ENCODE peak calls at places on chromosome 14, in four cellular contexts. C is WTC11, W is K562, R is HepG2. O is an unnamed sample.

GRCh38 chr14:75182820-75183219 is 6.4 kb upstream of the TMED10 start:
- DNase-seq in W (no peak), R (peak), C (no peak), O (no peak)

GRCh38 chr14:23636317-23637211 is at the start of gene DHRS2:
- DNase-seq in R (peak), C (no peak), W (no peak), O (no peak)

GRCh38 chr14:32630701-32631100 is 301.6 kb downstream of the AKAP6 start:
- DNase-seq in C (no peak), W (no peak), R (no peak), O (no peak)

GRCh38 chr14:99234982-99235491 is 37.0 kb downstream of the BCL11B start:
- DNase-seq in C (peak), R (no peak), W (no peak), O (no peak)

GRCh38 chr14:47186491-47186890 is 488.9 kb downstream of the MDGA2 start:
- DNase-seq in R (no peak), W (no peak), C (no peak), O (no peak)

GRCh38 chr14:52015411-52016030 is 26.2 kb downstream of the RTRAF start:
- DNase-seq in W (peak), C (peak), R (peak), O (no peak)

GRCh38 chr14:29529418-29529817 is 398.2 kb downstream of the PRKD1 start:
- DNase-seq in R (peak), C (no peak), W (peak), O (no peak)

GRCh38 chr14:75769047-75769685 is 108.1 kb downstream of the TTLL5 start:
- DNase-seq in C (no peak), W (no peak), R (no peak), O (peak)

GRCh38 chr14:101501858-101502615 is 59.3 kb upstream of the DIO3 start:
- DNase-seq in R (no peak), C (no peak), W (no peak), O (no peak)

GRCh38 chr14:67514203-67514607 is 18.9 kb upstream of the PLEKHH1 start:
- DNase-seq in W (no peak), C (no peak), R (no peak), O (no peak)

GRCh38 chr14:88868558-88869159 is 44.2 kb downstream of the TTC8 start:
- DNase-seq in R (peak), W (peak), C (no peak), O (no peak)

GRCh38 chr14:103271189-103271588 is 62.8 kb upstream of the EIF5 start:
- DNase-seq in C (no peak), R (no peak), W (no peak), O (no peak)

GRCh38 chr14:95233702-95234241 is 76.4 kb upstream of the DICER1 start:
- DNase-seq in W (no peak), R (no peak), C (no peak), O (peak)

GRCh38 chr14:95431199-95432145 is 85.0 kb downstream of the SYNE3 start:
- DNase-seq in W (peak), R (no peak), C (peak), O (no peak)

GRCh38 chr14:80239631-80240030 is 28.3 kb upstream of the DIO2 start:
- DNase-seq in C (no peak), R (no peak), W (no peak), O (no peak)

GRCh38 chr14:75880512-75880911 is 101.3 kb downstream of the TGFB3 start:
- DNase-seq in R (no peak), C (peak), W (no peak), O (no peak)

GRCh38 chr14:104891121-104891551 is 26.1 kb downstream of the CEP170B start:
- DNase-seq in W (no peak), R (no peak), C (no peak), O (no peak)

GRCh38 chr14:100875861-100876590 is 27.5 kb downstream of the RTL1 start:
- DNase-seq in R (no peak), C (no peak), W (no peak), O (no peak)

GRCh38 chr14:55411426-55412389 is at the start of gene ATG14:
- DNase-seq in R (peak), W (peak), C (peak), O (peak)

GRCh38 chr14:103696466-103697071 is 18.7 kb downstream of the XRCC3 start:
- DNase-seq in R (no peak), C (no peak), W (no peak), O (no peak)

GRCh38 chr14:54901380-54902142 is 1.1 kb downstream of the GCH1 start:
- DNase-seq in R (no peak), W (no peak), C (no peak), O (no peak)

GRCh38 chr14:104367811-104368750 is 211.5 kb upstream of the C14orf180 start:
- DNase-seq in W (no peak), C (no peak), R (no peak), O (no peak)

GRCh38 chr14:101035466-101036225 is 132.1 kb upstream of the RTL1 start:
- DNase-seq in R (no peak), W (no peak), C (no peak), O (no peak)

GRCh38 chr14:104979758-104980591 is 1.8 kb upstream of the AHNAK2 start:
- DNase-seq in R (no peak), W (no peak), C (no peak), O (no peak)

GRCh38 chr14:88029500-88029899 is 24.6 kb downstream of the GPR65 start:
- DNase-seq in C (no peak), R (no peak), W (no peak), O (no peak)

DNA sequence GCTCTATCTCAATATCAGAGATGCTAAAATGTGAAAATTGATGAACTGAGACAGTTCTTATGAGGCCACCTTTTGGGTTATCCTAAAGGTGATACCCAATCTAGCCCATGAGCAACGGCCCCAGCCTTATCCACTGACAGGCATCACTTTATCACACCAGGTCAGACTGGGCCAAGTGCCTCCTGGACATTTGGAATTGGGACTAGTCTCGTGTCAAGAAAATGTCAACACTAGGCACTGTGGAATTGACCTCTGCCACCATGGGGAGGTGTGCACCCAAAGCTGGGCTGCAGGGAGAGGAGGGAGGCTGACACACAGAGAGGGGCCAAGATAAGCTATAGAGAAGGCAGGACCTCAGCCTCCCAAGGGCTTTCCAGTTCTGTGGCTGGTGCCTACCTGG is 78.5 kb upstream of the ZFP36L1 start:
- DNase-seq in R (no peak), C (no peak), W (no peak), O (no peak)
- TF ChIP-seq CBFB in R (no peak), C (no peak), W (no peak), O (no peak)

DNA sequence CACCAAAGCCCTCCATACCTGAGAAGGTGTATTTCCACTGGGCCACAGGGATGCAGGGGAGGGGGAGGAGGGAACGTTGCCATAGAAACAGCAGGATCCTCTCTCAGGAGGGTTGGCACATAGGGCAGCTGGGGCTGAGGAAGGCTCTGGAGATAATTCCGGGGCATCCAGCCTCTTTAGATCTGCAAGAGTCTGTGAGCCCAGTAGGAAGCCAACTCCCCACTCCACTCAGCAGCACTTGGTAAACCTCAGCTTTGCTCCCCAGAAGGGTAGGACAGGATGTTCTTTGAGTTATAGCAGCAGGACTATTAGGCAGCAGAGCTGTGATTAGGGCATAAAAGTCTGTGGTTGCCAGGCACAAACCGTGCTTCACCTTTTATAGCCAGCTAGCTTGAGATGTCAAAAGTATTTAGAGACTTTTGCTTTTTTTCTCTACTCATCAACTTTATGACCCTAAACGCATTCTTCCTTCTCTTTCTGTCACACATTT is 7.8 kb upstream of the PLEKHG3 start:
- DNase-seq in C (no peak), W (no peak), R (no peak), O (no peak)
- TF ChIP-seq CBFB in C (no peak), W (no peak), R (no peak), O (no peak)

GRCh38 chr14:86501611-86502010 is 971.7 kb downstream of the FLRT2 start:
- DNase-seq in R (no peak), W (no peak), C (no peak), O (no peak)
- TF ChIP-seq CBFB in R (no peak), W (no peak), C (no peak), O (no peak)

DNA sequence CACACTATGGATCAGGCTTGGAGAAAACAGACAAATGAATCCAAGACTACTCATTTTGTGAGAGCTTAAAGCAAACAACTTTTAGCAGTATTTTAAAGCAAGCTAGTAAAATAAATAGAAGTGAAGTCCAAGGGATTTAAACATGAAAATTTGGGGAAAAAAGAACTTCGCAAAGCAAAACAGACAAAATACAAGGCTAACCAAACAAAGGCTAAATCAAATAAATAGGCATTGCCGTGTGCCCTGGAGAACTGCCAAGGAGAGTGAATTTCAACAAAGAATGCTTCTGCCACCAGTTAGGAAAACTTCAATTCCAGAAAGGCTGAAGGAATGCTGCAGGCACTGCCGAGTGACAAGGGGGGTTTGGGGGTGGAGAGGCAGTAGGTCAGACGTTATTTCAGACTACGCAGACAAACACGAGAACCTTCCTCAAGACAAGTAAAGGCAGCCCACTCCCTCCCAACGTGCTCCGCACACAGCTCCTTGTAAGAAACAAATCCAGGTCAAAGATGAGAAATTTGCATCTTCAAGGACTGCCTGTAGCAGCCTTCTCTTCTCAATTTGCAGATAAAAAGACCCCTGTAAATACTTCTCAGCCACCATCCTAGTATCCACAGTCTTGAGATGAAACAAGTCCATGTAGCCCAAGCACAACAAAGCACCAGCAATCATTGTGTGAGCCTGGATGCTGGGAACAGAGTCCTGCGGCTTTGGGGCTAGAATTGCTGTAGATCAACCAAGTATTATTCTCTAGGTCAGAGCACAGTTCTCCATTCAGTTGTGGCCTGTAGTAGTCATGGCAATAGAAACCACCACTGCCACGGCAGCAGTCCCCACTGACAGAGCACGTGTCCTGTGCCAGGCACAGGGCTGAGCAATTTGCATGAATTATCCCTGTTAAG is 43.3 kb downstream of the EFCAB11 start:
- DNase-seq in R (peak), C (peak), W (no peak), O (no peak)
- TF ChIP-seq CBFB in R (no peak), C (no peak), W (no peak), O (no peak)

GRCh38 chr14:50082784-50083466 is 33.4 kb downstream of the VCPKMT start:
- DNase-seq in C (no peak), W (no peak), R (no peak), O (peak)
- TF ChIP-seq CBFB in C (no peak), W (no peak), R (no peak), O (peak)

GRCh38 chr14:59186316-59186715 is 2.2 kb upstream of the DAAM1 start:
- DNase-seq in C (no peak), R (no peak), W (no peak), O (no peak)

GRCh38 chr14:59183150-59183549 is 5.3 kb upstream of the DAAM1 start:
- DNase-seq in R (no peak), W (no peak), C (no peak), O (no peak)

GRCh38 chr14:59187802-59188460 is 536 bp upstream of the DAAM1 start:
- DNase-seq in C (peak), R (no peak), W (peak), O (no peak)

GRCh38 chr14:59184396-59184795 is 4.1 kb upstream of the DAAM1 start:
- DNase-seq in R (no peak), C (no peak), W (no peak), O (no peak)

DNA sequence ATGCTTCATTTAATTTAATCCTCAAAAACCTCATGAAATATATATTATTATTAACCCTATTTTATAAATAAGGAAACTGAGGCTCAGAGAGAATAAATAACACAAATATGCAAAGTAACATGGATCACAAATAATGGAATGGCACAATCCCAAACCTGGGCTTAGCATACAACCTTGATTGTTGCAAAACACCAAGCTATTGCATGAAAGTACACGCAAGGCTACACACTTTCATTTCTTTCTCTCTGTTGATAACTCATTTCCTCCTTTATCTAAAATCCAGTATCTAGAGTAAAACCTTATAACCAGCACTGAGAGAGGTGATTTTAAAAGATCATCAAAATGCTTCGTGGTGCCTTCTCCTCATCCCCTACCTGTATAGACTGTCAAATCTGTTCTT is 2.8 kb upstream of the DAAM1 start:
- DNase-seq in W (no peak), R (no peak), C (no peak), O (no peak)
- TF ChIP-seq CBFB in W (no peak), R (no peak), C (no peak), O (no peak)

GRCh38 chr14:96594961-96595360 is 92.8 kb downstream of the PAPOLA start:
- DNase-seq in C (no peak), R (no peak), W (no peak), O (no peak)
- TF ChIP-seq CBFB in C (no peak), R (no peak), W (no peak), O (no peak)

GRCh38 chr14:33922125-33922524 is 28.7 kb downstream of the EGLN3 start:
- DNase-seq in C (no peak), R (no peak), W (no peak), O (no peak)
- TF ChIP-seq CBFB in C (no peak), R (no peak), W (no peak), O (no peak)

O was measured in GM12878.